ENCODE peak calls at places on chromosomes 1 and 21, in six cellular contexts. F, J, S, L, I and Z are unnamed samples.

GRCh38 chr21:43302356-43302700 is 124.6 kb downstream of the SIK1 start:
- DNase-seq in F (no peak), J (no peak), S (no peak), L (no peak), I (no peak), Z (no peak)

GRCh38 chr1:187928288-187928687 is 1099.5 kb downstream of the PLA2G4A start:
- DNase-seq in F (peak; percentile 85), J (no peak), S (no peak), L (no peak), I (peak; percentile 78), Z (no peak)

GRCh38 chr1:116910379-116911165 is 856 bp downstream of the PTGFRN start:
- DNase-seq in F (peak; percentile 79), J (no peak), S (peak; percentile 60), L (peak; percentile 61), I (peak; percentile 41), Z (peak; percentile 78)

GRCh38 chr1:182185822-182186756 is 124.6 kb upstream of the ZNF648 start:
- DNase-seq in F (peak; percentile 15), J (no peak), S (no peak), L (no peak), I (no peak), Z (no peak)

GRCh38 chr1:101506541-101507164 is 269.8 kb downstream of the S1PR1 start:
- DNase-seq in F (peak; percentile 72), J (no peak), S (no peak), L (no peak), I (peak; percentile 47), Z (no peak)

GRCh38 chr1:159934136-159935039 is 9.1 kb upstream of the TAGLN2 start:
- DNase-seq in F (no peak), J (no peak), S (no peak), L (no peak), I (no peak), Z (peak; percentile 53)

GRCh38 chr1:209349372-209350324 is 233.9 kb upstream of the CAMK1G start:
- DNase-seq in F (no peak), J (no peak), S (no peak), L (no peak), I (no peak), Z (no peak)

GRCh38 chr1:41920658-41921057 is 1.9 kb upstream of the HIVEP3 start:
- DNase-seq in F (no peak), J (no peak), S (no peak), L (no peak), I (no peak), Z (no peak)

GRCh38 chr1:172902861-172903381 is 147.8 kb downstream of the TNFSF18 start:
- DNase-seq in F (no peak), J (no peak), S (no peak), L (no peak), I (peak; percentile 58), Z (no peak)

GRCh38 chr1:244137261-244137660 is 86.2 kb downstream of the ZBTB18 start:
- DNase-seq in F (no peak), J (no peak), S (no peak), L (no peak), I (peak; percentile 30), Z (no peak)

GRCh38 chr1:229887043-229887822 is 179.8 kb upstream of the GALNT2 start:
- DNase-seq in F (no peak), J (no peak), S (no peak), L (peak; percentile 31), I (no peak), Z (no peak)

GRCh38 chr1:7585216-7585907 is 185.7 kb upstream of the VAMP3 start:
- DNase-seq in F (no peak), J (no peak), S (no peak), L (no peak), I (no peak), Z (peak; percentile 25)

GRCh38 chr1:93681095-93681548 is 515 bp downstream of the BCAR3 start:
- DNase-seq in F (no peak), J (no peak), S (no peak), L (no peak), I (no peak), Z (no peak)

GRCh38 chr1:232435746-232436145 is 194.2 kb downstream of the SIPA1L2 start:
- DNase-seq in F (no peak), J (no peak), S (no peak), L (no peak), I (peak; percentile 6), Z (no peak)

GRCh38 chr1:29540801-29541357 is 304.6 kb downstream of the PTPRU start:
- DNase-seq in F (no peak), J (no peak), S (no peak), L (peak; percentile 13), I (no peak), Z (peak; percentile 64)

GRCh38 chr1:33455537-33456301 is 16.7 kb upstream of the ZSCAN20 start:
- DNase-seq in F (peak; percentile 77), J (no peak), S (peak; percentile 54), L (peak; percentile 42), I (peak; percentile 67), Z (no peak)

GRCh38 chr1:116252785-116253184 is 120.3 kb upstream of the ATP1A1 start:
- DNase-seq in F (no peak), J (no peak), S (no peak), L (no peak), I (no peak), Z (no peak)

GRCh38 chr21:34814529-34814951 is 145.7 kb downstream of the CLIC6 start:
- DNase-seq in F (no peak), J (peak; percentile 66), S (no peak), L (no peak), I (no peak), Z (no peak)
- TF ChIP-seq POLR2AphosphoS5 in F (no peak), J (peak; percentile 36), S (no peak), L (no peak), I (no peak), Z (no peak)

GRCh38 chr1:234842726-234843641 is 233.0 kb upstream of the IRF2BP2 start:
- DNase-seq in F (no peak), J (no peak), S (peak; percentile 34), L (no peak), I (no peak), Z (peak; percentile 57)
- TF ChIP-seq POLR2AphosphoS5 in F (no peak), J (no peak), S (no peak), L (no peak), I (no peak), Z (no peak)

GRCh38 chr1:9097947-9098705 is 28.7 kb upstream of the SLC2A5 start:
- DNase-seq in F (no peak), J (no peak), S (no peak), L (no peak), I (no peak), Z (no peak)
- TF ChIP-seq POLR2AphosphoS5 in F (no peak), J (no peak), S (no peak), L (no peak), I (no peak), Z (no peak)

GRCh38 chr1:175802407-175803123 is 59.2 kb upstream of the TNR start:
- DNase-seq in F (peak; percentile 8), J (no peak), S (no peak), L (no peak), I (no peak), Z (no peak)
- TF ChIP-seq POLR2AphosphoS5 in F (no peak), J (no peak), S (no peak), L (no peak), I (no peak), Z (no peak)

GRCh38 chr1:228378453-228379164 is 28.0 kb downstream of the TRIM11 start:
- DNase-seq in F (peak; percentile 95), J (peak; percentile 71), S (peak; percentile 50), L (peak; percentile 58), I (peak; percentile 36), Z (no peak)
- TF ChIP-seq POLR2AphosphoS5 in F (peak; percentile 54), J (peak; percentile 17), S (peak; percentile 38), L (no peak), I (no peak), Z (no peak)

GRCh38 chr1:185632659-185633428 is 101.3 kb upstream of the HMCN1 start:
- DNase-seq in F (no peak), J (no peak), S (peak; percentile 37), L (no peak), I (no peak), Z (no peak)
- TF ChIP-seq POLR2AphosphoS5 in F (no peak), J (peak; percentile 21), S (no peak), L (no peak), I (no peak), Z (no peak)

GRCh38 chr1:45891087-45891486 is 87.7 kb downstream of the MAST2 start:
- DNase-seq in F (no peak), J (no peak), S (no peak), L (no peak), I (no peak), Z (no peak)

GRCh38 chr1:45894331-45894730 is 90.9 kb downstream of the MAST2 start:
- DNase-seq in F (no peak), J (no peak), S (no peak), L (no peak), I (no peak), Z (no peak)

GRCh38 chr1:45894921-45895320 is 91.5 kb downstream of the MAST2 start:
- DNase-seq in F (no peak), J (no peak), S (no peak), L (no peak), I (no peak), Z (no peak)

GRCh38 chr1:45890078-45890477 is 86.7 kb downstream of the MAST2 start:
- DNase-seq in F (no peak), J (no peak), S (no peak), L (no peak), I (no peak), Z (no peak)

DNA sequence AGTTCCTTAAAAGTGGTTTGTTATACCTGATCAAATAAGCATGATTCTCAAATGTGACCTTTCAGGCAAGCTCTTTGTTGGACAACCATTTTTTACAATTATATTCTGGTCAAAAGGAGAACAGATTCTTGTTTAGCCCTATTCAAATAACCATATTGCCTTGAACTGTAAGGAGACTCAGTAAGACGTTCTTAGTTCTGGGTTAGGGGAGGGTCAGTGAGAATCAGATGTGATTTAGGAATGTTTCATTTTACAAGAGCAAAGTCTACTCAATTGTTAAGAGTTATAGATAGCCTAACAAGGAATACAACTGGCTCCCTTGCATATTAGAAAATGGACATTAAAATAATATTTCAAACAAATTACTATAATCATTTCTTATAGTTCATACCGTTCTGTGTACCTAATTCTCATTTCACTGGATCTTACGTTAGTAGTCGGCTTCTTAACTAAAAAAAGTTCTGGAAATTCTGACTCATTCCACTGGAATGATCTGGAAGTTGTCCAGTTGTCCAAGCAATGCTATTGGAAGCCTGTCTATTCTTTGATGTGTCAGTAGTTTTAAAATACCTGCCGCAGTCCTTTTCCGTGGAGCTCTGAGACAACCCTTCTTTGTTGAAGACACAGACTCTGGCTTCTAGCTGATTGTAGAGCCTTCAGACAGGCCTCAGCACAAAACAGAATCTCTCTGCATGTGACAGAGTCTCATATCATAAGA is 88.8 kb downstream of the MAST2 start:
- DNase-seq in F (no peak), J (no peak), S (no peak), L (no peak), I (peak; percentile 94), Z (no peak)
- TF ChIP-seq POLR2AphosphoS5 in F (no peak), J (no peak), S (no peak), L (peak; percentile 13), I (no peak), Z (no peak)